ENCODE peak calls at places on chromosomes 12 and 14, in seven cellular contexts. T, O, Z, V, R, N and M are unnamed samples.

GRCh38 chr14:23610090-23610814 is 25.9 kb upstream of the DHRS2 start:
- DNase-seq in N (no peak), V (no peak), O (no peak), T (no peak), R (no peak), Z (no peak), M (no peak)

GRCh38 chr14:73344304-73344703 is 107.0 kb downstream of the PAPLN start:
- DNase-seq in N (no peak), Z (no peak), R (no peak), T (no peak), V (no peak), O (no peak), M (no peak)

GRCh38 chr12:77402726-77403125 is 337.4 kb upstream of the E2F7 start:
- DNase-seq in V (no peak), N (no peak), O (no peak), Z (no peak), R (no peak), T (no peak), M (no peak)

GRCh38 chr14:100381386-100382105 is 58.4 kb downstream of the SLC25A47 start:
- DNase-seq in T (no peak), R (no peak), N (no peak), Z (no peak), O (no peak), V (no peak), M (no peak)

GRCh38 chr12:117044790-117045174 is 54.4 kb downstream of the TESC start:
- DNase-seq in O (no peak), V (no peak), N (no peak), R (no peak), Z (no peak), T (no peak), M (no peak)

GRCh38 chr14:63375772-63376171 is 57.0 kb upstream of the GPHB5 start:
- DNase-seq in T (no peak), R (no peak), N (no peak), V (no peak), O (no peak), Z (no peak), M (no peak)

GRCh38 chr12:121061831-121062230 is 22.8 kb upstream of the OASL start:
- DNase-seq in N (no peak), Z (no peak), T (no peak), R (no peak), V (peak), O (no peak), M (no peak)

GRCh38 chr12:116547955-116548471 is 11.2 kb upstream of the MAP1LC3B2 start:
- DNase-seq in O (peak), N (no peak), T (no peak), R (no peak), V (no peak), Z (no peak), M (no peak)

GRCh38 chr14:99643343-99643742 is 1.6 kb upstream of the HHIPL1 start:
- DNase-seq in V (no peak), Z (no peak), O (no peak), R (no peak), T (no peak), N (no peak), M (no peak)

GRCh38 chr12:53214221-53214620 is 7.2 kb upstream of the ITGB7 start:
- DNase-seq in V (no peak), T (no peak), N (no peak), Z (no peak), R (no peak), O (no peak), M (no peak)

GRCh38 chr12:83140135-83140534 is 453.4 kb downstream of the TMTC2 start:
- DNase-seq in Z (no peak), N (no peak), O (no peak), T (no peak), R (no peak), V (no peak), M (no peak)

GRCh38 chr12:40105265-40105514 is 691 bp downstream of the SLC2A13 start:
- DNase-seq in O (no peak), T (no peak), V (no peak), R (no peak), Z (no peak), N (no peak), M (peak)

GRCh38 chr12:113875681-113876080 is 90.4 kb downstream of the RBM19 start:
- DNase-seq in R (no peak), Z (no peak), O (no peak), N (no peak), T (no peak), V (no peak), M (no peak)

GRCh38 chr14:23047751-23048693 is 6.0 kb downstream of the PSMB11 start:
- DNase-seq in V (no peak), N (no peak), Z (no peak), T (no peak), O (no peak), R (no peak), M (no peak)

GRCh38 chr12:60148831-60149230 is 553.0 kb downstream of the SLC16A7 start:
- DNase-seq in Z (peak), R (no peak), O (no peak), N (no peak), T (no peak), V (peak), M (no peak)

GRCh38 chr14:90460136-90460535 is 63.3 kb downstream of the CALM1 start:
- DNase-seq in V (no peak), R (no peak), Z (no peak), T (no peak), O (no peak), N (no peak), M (no peak)

GRCh38 chr14:99136047-99136400 is 136.0 kb downstream of the BCL11B start:
- DNase-seq in T (no peak), N (no peak), O (no peak), R (no peak), V (no peak), Z (no peak), M (no peak)

GRCh38 chr12:93982847-93983315 is 165.5 kb upstream of the PLXNC1 start:
- DNase-seq in V (no peak), N (no peak), R (peak), O (no peak), T (no peak), Z (peak), M (no peak)

GRCh38 chr14:71363961-71364360 is 456.7 kb downstream of the PCNX1 start:
- DNase-seq in R (no peak), T (no peak), O (no peak), Z (peak), V (no peak), N (no peak), M (no peak)

GRCh38 chr14:32345311-32345771 is 16.2 kb downstream of the AKAP6 start:
- DNase-seq in T (no peak), N (no peak), Z (no peak), V (no peak), R (no peak), O (no peak), M (no peak)

GRCh38 chr12:48351022-48351708 is 446 bp upstream of the ZNF641 start:
- DNase-seq in V (peak), R (no peak), Z (peak), N (peak), T (peak), O (no peak), M (peak)

GRCh38 chr12:89263874-89264273 is 88.4 kb downstream of the DUSP6 start:
- DNase-seq in T (no peak), Z (no peak), O (no peak), R (no peak), V (no peak), N (no peak), M (no peak)

GRCh38 chr12:94872007-94872653 is 131.4 kb downstream of the NDUFA12 start:
- DNase-seq in Z (no peak), N (peak), V (no peak), O (no peak), R (no peak), T (no peak), M (no peak)

GRCh38 chr12:99147150-99147549 is 500.4 kb upstream of the GARIN6 start:
- DNase-seq in V (no peak), R (no peak), O (no peak), N (no peak), Z (no peak), T (no peak), M (no peak)

GRCh38 chr12:128420163-128420562 is 153.2 kb downstream of the TMEM132C start:
- DNase-seq in V (no peak), Z (no peak), N (no peak), T (no peak), R (no peak), O (no peak), M (no peak)

GRCh38 chr14:29039171-29039570 is 272.6 kb downstream of the FOXG1 start:
- DNase-seq in Z (no peak), V (no peak), R (no peak), O (no peak), T (no peak), N (no peak), M (no peak)

GRCh38 chr12:105742567-105742874 is 396.2 kb downstream of the NUAK1 start:
- DNase-seq in V (no peak), N (no peak), O (no peak), R (no peak), Z (no peak), T (no peak), M (no peak)

GRCh38 chr12:67752226-67752732 is 103.7 kb downstream of the DYRK2 start:
- DNase-seq in O (no peak), Z (no peak), V (no peak), T (no peak), N (no peak), R (no peak), M (no peak)

GRCh38 chr12:46783881-46784280 is 41.9 kb downstream of the SLC38A4 start:
- DNase-seq in O (no peak), R (no peak), N (no peak), Z (no peak), V (no peak), T (no peak), M (no peak)

GRCh38 chr12:51636581-51636980 is 45.5 kb downstream of the SCN8A start:
- DNase-seq in N (no peak), T (no peak), R (no peak), O (no peak), Z (peak), V (no peak), M (no peak)